ENCODE peak calls at places on chromosomes 6 and 20, in seven cellular contexts. One of them, this sample, is unnamed.

GRCh38 chr6:163790296-163790840 is 375.9 kb downstream of the QKI start:
- DNase-seq in ureter: no peak
- DNase-seq in sciatic nerve: no peak
- DNase-seq in SW 1271: no peak
- DNase-seq in effector CD4-positive, alpha-beta T cell: no peak
- DNase-seq in AG10803: peak
- DNase-seq in GM23248: no peak
- DNase-seq in this sample: no peak

GRCh38 chr6:41524634-41525011 is 21.6 kb upstream of the FOXP4 start:
- DNase-seq in ureter: no peak
- DNase-seq in sciatic nerve: no peak
- DNase-seq in SW 1271: no peak
- DNase-seq in effector CD4-positive, alpha-beta T cell: no peak
- DNase-seq in AG10803: no peak
- DNase-seq in GM23248: no peak
- DNase-seq in this sample: no peak

GRCh38 chr6:4291453-4292403 is 156.4 kb upstream of the ECI2 start:
- DNase-seq in ureter: no peak
- DNase-seq in sciatic nerve: no peak
- DNase-seq in SW 1271: no peak
- DNase-seq in effector CD4-positive, alpha-beta T cell: no peak
- DNase-seq in AG10803: no peak
- DNase-seq in GM23248: peak
- DNase-seq in this sample: no peak

GRCh38 chr6:109121411-109121810 is 26.1 kb downstream of the CEP57L1 start:
- DNase-seq in ureter: no peak
- DNase-seq in sciatic nerve: no peak
- DNase-seq in SW 1271: no peak
- DNase-seq in effector CD4-positive, alpha-beta T cell: no peak
- DNase-seq in AG10803: peak
- DNase-seq in GM23248: peak
- DNase-seq in this sample: no peak

GRCh38 chr6:140475086-140475485 is 1100.6 kb upstream of the CITED2 start:
- DNase-seq in ureter: no peak
- DNase-seq in sciatic nerve: no peak
- DNase-seq in SW 1271: no peak
- DNase-seq in effector CD4-positive, alpha-beta T cell: no peak
- DNase-seq in AG10803: no peak
- DNase-seq in GM23248: peak
- DNase-seq in this sample: no peak

GRCh38 chr20:59723607-59724456 is 119.5 kb downstream of the PHACTR3 start:
- DNase-seq in ureter: no peak
- DNase-seq in sciatic nerve: no peak
- DNase-seq in SW 1271: no peak
- DNase-seq in effector CD4-positive, alpha-beta T cell: no peak
- DNase-seq in AG10803: peak
- DNase-seq in GM23248: peak
- DNase-seq in this sample: no peak

GRCh38 chr6:117399924-117400323 is 25.8 kb downstream of the ROS1 start:
- DNase-seq in ureter: no peak
- DNase-seq in sciatic nerve: no peak
- DNase-seq in SW 1271: no peak
- DNase-seq in effector CD4-positive, alpha-beta T cell: no peak
- DNase-seq in AG10803: no peak
- DNase-seq in GM23248: peak
- DNase-seq in this sample: no peak

GRCh38 chr20:11432407-11432806 is 485.3 kb upstream of the BTBD3 start:
- DNase-seq in ureter: no peak
- DNase-seq in sciatic nerve: no peak
- DNase-seq in SW 1271: no peak
- DNase-seq in effector CD4-positive, alpha-beta T cell: no peak
- DNase-seq in AG10803: peak
- DNase-seq in GM23248: peak
- DNase-seq in this sample: no peak

GRCh38 chr6:40371095-40371494 is 216.1 kb downstream of the LRFN2 start:
- DNase-seq in ureter: no peak
- DNase-seq in sciatic nerve: no peak
- DNase-seq in SW 1271: no peak
- DNase-seq in effector CD4-positive, alpha-beta T cell: no peak
- DNase-seq in AG10803: no peak
- DNase-seq in GM23248: no peak
- DNase-seq in this sample: no peak

GRCh38 chr6:20757761-20758160 is 223.5 kb downstream of the CDKAL1 start:
- DNase-seq in ureter: no peak
- DNase-seq in sciatic nerve: no peak
- DNase-seq in SW 1271: no peak
- DNase-seq in effector CD4-positive, alpha-beta T cell: no peak
- DNase-seq in AG10803: peak
- DNase-seq in GM23248: peak
- DNase-seq in this sample: no peak

GRCh38 chr20:40688129-40689099 is 622 bp downstream of the MAFB start:
- DNase-seq in ureter: no peak
- DNase-seq in sciatic nerve: no peak
- DNase-seq in SW 1271: no peak
- DNase-seq in effector CD4-positive, alpha-beta T cell: no peak
- DNase-seq in AG10803: no peak
- DNase-seq in GM23248: peak
- DNase-seq in this sample: no peak

GRCh38 chr6:68572525-68572924 is 62.6 kb upstream of the ADGRB3 start:
- DNase-seq in ureter: no peak
- DNase-seq in sciatic nerve: no peak
- DNase-seq in SW 1271: no peak
- DNase-seq in effector CD4-positive, alpha-beta T cell: no peak
- DNase-seq in AG10803: no peak
- DNase-seq in GM23248: peak
- DNase-seq in this sample: no peak

GRCh38 chr20:2820084-2820895 is 4.1 kb downstream of the TMEM239 start:
- DNase-seq in ureter: peak
- DNase-seq in sciatic nerve: no peak
- DNase-seq in SW 1271: no peak
- DNase-seq in effector CD4-positive, alpha-beta T cell: no peak
- DNase-seq in AG10803: peak
- DNase-seq in GM23248: no peak
- DNase-seq in this sample: no peak

GRCh38 chr6:53437557-53438202 is 88.9 kb upstream of the ELOVL5 start:
- DNase-seq in ureter: peak
- DNase-seq in sciatic nerve: no peak
- DNase-seq in SW 1271: no peak
- DNase-seq in effector CD4-positive, alpha-beta T cell: no peak
- DNase-seq in AG10803: peak
- DNase-seq in GM23248: peak
- DNase-seq in this sample: no peak

This sample was measured in sigmoid colon.